ENCODE peak calls at places on chromosomes 16 and 17, in four cellular contexts. One of them, this sample, is unnamed.
A peak's percentile ranks its signal among the peaks of the same experiment; 100 is the strongest.

GRCh38 chr17:60355663-60356594 is 36.0 kb downstream of the USP32 start:
- DNase-seq in PC-3: peak; percentile 54
- DNase-seq in DND-41: peak; percentile 10
- DNase-seq in fibroblast of lung: no peak
- DNase-seq in this sample: no peak

GRCh38 chr16:74601131-74601871 is 5.6 kb downstream of the GLG1 start:
- DNase-seq in fibroblast of lung: no peak
- DNase-seq in PC-3: peak; percentile 51
- DNase-seq in DND-41: peak; percentile 76
- DNase-seq in this sample: no peak

GRCh38 chr17:42881768-42882565 is 18.6 kb upstream of the G6PC1 start:
- DNase-seq in PC-3: no peak
- DNase-seq in DND-41: no peak
- DNase-seq in fibroblast of lung: no peak
- DNase-seq in this sample: no peak

GRCh38 chr17:65698381-65699061 is 137.1 kb upstream of the AXIN2 start:
- DNase-seq in DND-41: no peak
- DNase-seq in fibroblast of lung: peak; percentile 94
- DNase-seq in PC-3: no peak
- DNase-seq in this sample: peak; percentile 46

GRCh38 chr16:84047206-84047605 is 4.6 kb upstream of the SLC38A8 start:
- DNase-seq in fibroblast of lung: no peak
- DNase-seq in PC-3: no peak
- DNase-seq in DND-41: no peak
- DNase-seq in this sample: no peak

GRCh38 chr16:57185446-57185944 is 344 bp downstream of the PSME3IP1 start:
- DNase-seq in DND-41: no peak
- DNase-seq in PC-3: peak; percentile 64
- DNase-seq in fibroblast of lung: peak; percentile 66
- DNase-seq in this sample: peak; percentile 67

GRCh38 chr17:3695723-3696411 is at the start of gene P2RX5:
- DNase-seq in fibroblast of lung: peak; percentile 21
- DNase-seq in PC-3: peak; percentile 32
- DNase-seq in DND-41: peak; percentile 77
- DNase-seq in this sample: peak; percentile 76

GRCh38 chr17:71995570-71995969 is 125.2 kb upstream of the SOX9 start:
- DNase-seq in fibroblast of lung: peak; percentile 55
- DNase-seq in PC-3: peak; percentile 88
- DNase-seq in DND-41: no peak
- DNase-seq in this sample: no peak

GRCh38 chr17:80649672-80650338 is 105.2 kb downstream of the RPTOR start:
- DNase-seq in PC-3: peak; percentile 64
- DNase-seq in DND-41: peak; percentile 53
- DNase-seq in fibroblast of lung: peak; percentile 88
- DNase-seq in this sample: peak; percentile 79

GRCh38 chr17:14067347-14067746 is 2.0 kb upstream of the COX10 start:
- DNase-seq in fibroblast of lung: no peak
- DNase-seq in PC-3: peak; percentile 10
- DNase-seq in DND-41: no peak
- DNase-seq in this sample: no peak

GRCh38 chr16:1741553-1742165 is 29.7 kb downstream of the NME3 start:
- DNase-seq in fibroblast of lung: no peak
- DNase-seq in PC-3: no peak
- DNase-seq in DND-41: no peak
- DNase-seq in this sample: no peak

GRCh38 chr16:81816351-81816750 is 37.3 kb downstream of the PLCG2 start:
- DNase-seq in DND-41: no peak
- DNase-seq in fibroblast of lung: no peak
- DNase-seq in PC-3: no peak
- DNase-seq in this sample: no peak

GRCh38 chr16:72500545-72500944 is 328.6 kb upstream of the PMFBP1 start:
- DNase-seq in fibroblast of lung: no peak
- DNase-seq in PC-3: no peak
- DNase-seq in DND-41: no peak
- DNase-seq in this sample: no peak
- TF ChIP-seq EZH2 in fibroblast of lung: no peak
- TF ChIP-seq EZH2 in PC-3: no peak
- TF ChIP-seq EZH2 in DND-41: no peak
- TF ChIP-seq EZH2 in this sample: no peak

DNA sequence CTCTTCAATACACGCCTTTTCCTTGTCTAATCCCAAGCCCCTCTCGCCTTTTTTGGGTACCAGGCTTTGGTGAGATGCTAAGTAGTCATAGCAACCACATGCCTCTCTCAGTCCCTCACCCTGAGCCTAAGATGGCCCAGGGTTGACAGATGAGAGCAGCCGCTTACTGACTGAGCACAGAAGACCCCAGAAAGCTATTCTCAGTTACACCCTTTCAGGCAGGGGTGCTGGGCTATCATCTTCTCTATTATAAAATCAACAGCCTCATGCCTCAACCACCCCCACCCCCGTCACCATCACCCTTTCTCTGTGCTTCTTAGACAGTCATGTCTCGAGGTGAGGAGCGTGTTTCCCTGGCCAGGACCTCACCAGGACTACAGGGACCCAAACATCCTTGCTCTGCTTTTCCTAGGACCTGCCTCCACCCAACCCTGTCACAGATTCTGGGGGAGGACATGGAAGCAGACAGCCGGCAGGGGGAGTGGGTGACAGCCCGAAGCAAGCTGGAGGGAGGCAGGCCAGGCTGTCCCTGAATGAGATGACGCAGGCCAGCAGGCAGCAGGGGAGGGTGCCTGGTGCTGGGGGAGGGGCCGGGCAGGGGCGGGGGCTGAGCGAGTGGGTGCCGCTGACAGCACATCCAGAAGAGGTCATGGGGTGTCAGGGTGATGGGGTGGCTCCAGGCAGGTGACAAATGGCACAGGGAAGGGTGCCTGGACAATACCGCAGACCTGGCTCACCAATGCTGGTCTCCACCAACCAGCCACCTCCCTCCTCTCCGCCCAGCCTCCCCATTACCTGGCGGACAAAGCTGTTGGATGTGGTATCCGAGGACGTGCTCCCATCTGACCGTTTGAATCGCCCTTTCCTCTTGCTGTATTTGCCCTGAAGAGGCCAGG is 3.1 kb downstream of the CACNB1 start:
- DNase-seq in PC-3: no peak
- DNase-seq in DND-41: no peak
- DNase-seq in fibroblast of lung: peak; percentile 69
- DNase-seq in this sample: peak; percentile 81
- TF ChIP-seq CTCF in PC-3: no peak
- TF ChIP-seq CTCF in DND-41: no peak
- TF ChIP-seq CTCF in fibroblast of lung: peak; percentile 40
- TF ChIP-seq CTCF in this sample: peak; percentile 62

DNA sequence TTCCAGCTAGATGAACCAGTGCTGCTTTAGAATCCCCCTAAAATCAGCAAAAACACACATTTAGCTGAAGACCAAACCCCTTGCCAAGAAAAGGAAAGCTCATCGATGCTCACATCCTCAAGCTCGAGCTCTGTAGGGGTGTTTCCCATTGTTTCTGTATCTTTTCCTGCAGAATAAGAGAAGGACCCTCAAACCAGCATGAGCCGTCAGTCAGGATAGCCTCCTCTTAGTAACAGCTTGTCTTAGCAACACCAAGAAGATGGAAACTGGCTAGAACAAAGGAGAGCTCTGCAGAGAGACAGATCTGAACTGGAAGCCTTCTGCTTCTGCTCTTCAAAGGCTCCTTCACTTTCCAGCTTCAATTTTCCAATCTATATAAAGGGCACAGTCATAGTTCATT is 32.0 kb downstream of the VAT1L start:
- DNase-seq in DND-41: no peak
- DNase-seq in PC-3: no peak
- DNase-seq in fibroblast of lung: no peak
- DNase-seq in this sample: peak; percentile 73
- H3K36me3 ChIP-seq in DND-41: no peaks in the 10 kb centered on the region
- H3K36me3 ChIP-seq in PC-3: no peaks in the 10 kb centered on the region
- H3K36me3 ChIP-seq in fibroblast of lung: no peaks in the 10 kb centered on the region
- H3K36me3 ChIP-seq in this sample: no peaks in the 10 kb centered on the region

GRCh38 chr17:74924250-74924948 is at the start of gene OTOP2:
- DNase-seq in fibroblast of lung: no peak
- DNase-seq in PC-3: no peak
- DNase-seq in DND-41: no peak
- DNase-seq in this sample: peak; percentile 38
- TF ChIP-seq EZH2 in fibroblast of lung: peak; percentile 96
- TF ChIP-seq EZH2 in PC-3: no peak
- TF ChIP-seq EZH2 in DND-41: no peak
- TF ChIP-seq EZH2 in this sample: peak; percentile 80

DNA sequence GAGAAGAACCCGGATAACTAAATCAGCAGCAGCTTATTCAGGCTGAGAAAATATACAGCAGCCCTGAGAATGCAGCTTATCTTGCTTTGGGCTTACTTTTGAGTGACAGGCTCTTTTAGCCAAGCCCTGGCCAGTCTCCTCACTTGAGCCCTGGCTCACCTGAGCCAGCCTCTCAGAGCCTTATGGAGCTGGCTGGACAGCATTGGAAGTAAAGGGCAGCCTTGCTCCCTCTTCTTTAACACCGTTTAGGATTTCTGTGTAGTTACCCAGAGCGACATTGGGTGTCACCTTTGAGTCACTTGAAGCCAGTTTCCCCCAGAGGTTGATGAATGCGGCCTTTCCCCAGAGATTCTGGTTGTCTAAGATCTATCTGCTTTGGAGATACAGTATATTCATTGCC is 7.7 kb upstream of the NPIPB2 start:
- DNase-seq in fibroblast of lung: peak; percentile 32
- DNase-seq in PC-3: peak; percentile 68
- DNase-seq in DND-41: peak; percentile 24
- DNase-seq in this sample: peak; percentile 75
- TF ChIP-seq CTCF in fibroblast of lung: peak; percentile 38
- TF ChIP-seq CTCF in PC-3: peak; percentile 62
- TF ChIP-seq CTCF in DND-41: peak; percentile 65
- TF ChIP-seq CTCF in this sample: peak; percentile 56

GRCh38 chr16:50193594-50193993 is 40.5 kb downstream of the TENT4B start:
- DNase-seq in fibroblast of lung: peak; percentile 77
- DNase-seq in DND-41: no peak
- DNase-seq in PC-3: no peak
- DNase-seq in this sample: no peak

GRCh38 chr16:50195276-50195675 is 42.2 kb downstream of the TENT4B start:
- DNase-seq in DND-41: no peak
- DNase-seq in fibroblast of lung: peak; percentile 69
- DNase-seq in PC-3: peak; percentile 10
- DNase-seq in this sample: no peak

GRCh38 chr16:50185005-50185505 is 31.9 kb downstream of the TENT4B start:
- DNase-seq in DND-41: no peak
- DNase-seq in PC-3: no peak
- DNase-seq in fibroblast of lung: peak; percentile 94
- DNase-seq in this sample: no peak

GRCh38 chr16:50188619-50189136 is 35.6 kb downstream of the TENT4B start:
- DNase-seq in PC-3: peak; percentile 19
- DNase-seq in DND-41: no peak
- DNase-seq in fibroblast of lung: no peak
- DNase-seq in this sample: no peak

DNA sequence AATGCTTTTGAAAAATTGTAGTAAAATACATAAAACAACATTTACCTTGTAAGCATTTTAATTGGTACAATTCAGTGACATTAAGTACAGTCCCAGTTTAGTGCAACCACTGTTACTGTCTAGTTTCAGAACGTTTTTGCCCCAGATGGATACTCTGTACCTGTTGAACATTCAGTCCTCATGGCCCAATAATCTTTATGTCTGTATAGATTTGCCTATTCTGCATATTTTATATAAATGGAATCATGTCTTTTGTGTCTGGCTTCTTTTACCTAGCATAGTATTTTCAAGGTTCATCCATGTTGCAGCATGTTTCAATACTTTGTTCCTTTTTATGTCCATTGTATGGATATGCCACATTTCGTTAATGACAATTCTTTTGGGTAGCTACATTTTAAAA is 37.2 kb downstream of the TENT4B start:
- DNase-seq in PC-3: no peak
- DNase-seq in fibroblast of lung: no peak
- DNase-seq in DND-41: no peak
- DNase-seq in this sample: no peak
- H3K36me3 ChIP-seq in PC-3: no peaks in the 10 kb centered on the region
- H3K36me3 ChIP-seq in fibroblast of lung: no peaks in the 10 kb centered on the region
- H3K36me3 ChIP-seq in DND-41: no peaks in the 10 kb centered on the region
- H3K36me3 ChIP-seq in this sample: no peaks in the 10 kb centered on the region

GRCh38 chr17:6651483-6652452 is at the start of the genes C17orf100 and MED31:
- DNase-seq in PC-3: peak; percentile 92
- DNase-seq in DND-41: peak; percentile 94
- DNase-seq in fibroblast of lung: peak; percentile 85
- DNase-seq in this sample: peak; percentile 94
- TF ChIP-seq EZH2 in PC-3: no peak
- TF ChIP-seq EZH2 in DND-41: no peak
- TF ChIP-seq EZH2 in fibroblast of lung: no peak
- TF ChIP-seq EZH2 in this sample: no peak

GRCh38 chr17:79028496-79029326 is 4.7 kb downstream of the C1QTNF1 start:
- DNase-seq in DND-41: no peak
- DNase-seq in fibroblast of lung: no peak
- DNase-seq in PC-3: no peak
- DNase-seq in this sample: no peak
- TF ChIP-seq CTCF in DND-41: peak; percentile 42
- TF ChIP-seq CTCF in fibroblast of lung: peak; percentile 25
- TF ChIP-seq CTCF in PC-3: peak; percentile 59
- TF ChIP-seq CTCF in this sample: peak; percentile 29

DNA sequence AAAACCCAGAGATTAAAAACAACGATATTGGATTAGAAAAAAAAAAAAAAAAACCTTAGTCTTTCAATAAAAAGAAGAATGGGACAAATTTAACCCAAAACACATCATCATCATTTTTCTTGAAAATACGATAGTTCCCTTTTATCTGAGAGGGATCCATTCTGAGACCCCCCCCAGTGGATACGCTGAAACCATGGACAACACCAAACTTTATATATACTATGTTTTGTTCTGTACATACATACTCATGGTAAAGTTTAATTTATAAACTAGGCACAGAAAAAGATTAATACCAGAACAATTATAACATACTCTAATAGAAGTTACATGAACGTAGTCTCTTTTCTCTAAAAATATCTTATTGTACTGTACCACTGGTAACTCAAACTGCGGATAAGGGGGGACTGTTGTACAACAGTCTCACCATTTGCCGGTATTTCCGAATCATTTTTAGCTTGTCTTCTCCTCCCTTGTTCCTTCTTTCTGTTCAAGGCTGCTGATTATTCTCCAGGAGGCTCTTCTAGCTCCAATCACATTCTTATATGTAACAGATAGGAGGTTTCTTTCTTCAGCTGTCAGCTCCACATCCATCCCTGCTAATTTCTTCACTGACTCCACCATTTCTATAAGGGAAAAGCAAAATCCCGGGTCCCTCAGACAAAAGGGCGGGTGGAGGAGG is 37.0 kb downstream of the RNF135 start:
- DNase-seq in PC-3: no peak
- DNase-seq in fibroblast of lung: no peak
- DNase-seq in DND-41: no peak
- DNase-seq in this sample: no peak
- H3K36me3 ChIP-seq in PC-3: no peaks in the 10 kb centered on the region
- H3K36me3 ChIP-seq in fibroblast of lung: no peaks in the 10 kb centered on the region
- H3K36me3 ChIP-seq in DND-41: no peaks in the 10 kb centered on the region
- H3K36me3 ChIP-seq in this sample: no peaks in the 10 kb centered on the region